ENCODE peak calls at places on chromosomes 7 and 10, in five cellular contexts. One of them, this sample, is unnamed.

GRCh38 chr7:28276303-28276702 is 95.7 kb upstream of the JAZF1 start:
- DNase-seq in substantia nigra: no peak
- DNase-seq in mucosa of gallbladder: no peak
- DNase-seq in stimulated activated naive CD4-positive, alpha-beta T cell: no peak
- DNase-seq in sigmoid colon: no peak
- DNase-seq in this sample: no peak

GRCh38 chr10:131818510-131819234 is 82.1 kb upstream of the PPP2R2D start:
- DNase-seq in stimulated activated naive CD4-positive, alpha-beta T cell: no peak
- DNase-seq in sigmoid colon: no peak
- DNase-seq in substantia nigra: no peak
- DNase-seq in mucosa of gallbladder: no peak
- DNase-seq in this sample: no peak

GRCh38 chr7:92614586-92615237 is 24.5 kb upstream of the FAM133B start:
- DNase-seq in sigmoid colon: no peak
- DNase-seq in stimulated activated naive CD4-positive, alpha-beta T cell: no peak
- DNase-seq in substantia nigra: no peak
- DNase-seq in mucosa of gallbladder: no peak
- DNase-seq in this sample: no peak

GRCh38 chr7:45682836-45683555 is 108.8 kb downstream of the ADCY1 start:
- DNase-seq in substantia nigra: no peak
- DNase-seq in sigmoid colon: no peak
- DNase-seq in stimulated activated naive CD4-positive, alpha-beta T cell: no peak
- DNase-seq in mucosa of gallbladder: no peak
- DNase-seq in this sample: no peak

GRCh38 chr7:1112109-1112508 is 24.2 kb downstream of the GPER1 start:
- DNase-seq in substantia nigra: no peak
- DNase-seq in stimulated activated naive CD4-positive, alpha-beta T cell: no peak
- DNase-seq in mucosa of gallbladder: no peak
- DNase-seq in sigmoid colon: no peak
- DNase-seq in this sample: peak

GRCh38 chr7:131105294-131105802 is 222.3 kb upstream of the MKLN1 start:
- DNase-seq in substantia nigra: no peak
- DNase-seq in mucosa of gallbladder: peak
- DNase-seq in stimulated activated naive CD4-positive, alpha-beta T cell: no peak
- DNase-seq in sigmoid colon: peak
- DNase-seq in this sample: no peak

GRCh38 chr10:24247841-24248240 is 38.9 kb downstream of the KIAA1217 start:
- DNase-seq in substantia nigra: no peak
- DNase-seq in sigmoid colon: no peak
- DNase-seq in stimulated activated naive CD4-positive, alpha-beta T cell: no peak
- DNase-seq in mucosa of gallbladder: no peak
- DNase-seq in this sample: no peak

GRCh38 chr10:84825330-84825729 is 496.9 kb downstream of the CCSER2 start:
- DNase-seq in mucosa of gallbladder: no peak
- DNase-seq in stimulated activated naive CD4-positive, alpha-beta T cell: no peak
- DNase-seq in substantia nigra: no peak
- DNase-seq in sigmoid colon: no peak
- DNase-seq in this sample: no peak

GRCh38 chr10:132163278-132163765 is 23.4 kb upstream of the DPYSL4 start:
- DNase-seq in sigmoid colon: no peak
- DNase-seq in substantia nigra: no peak
- DNase-seq in mucosa of gallbladder: peak
- DNase-seq in stimulated activated naive CD4-positive, alpha-beta T cell: no peak
- DNase-seq in this sample: peak

GRCh38 chr7:144019457-144019856 is 19.3 kb downstream of the OR6B1 start:
- DNase-seq in sigmoid colon: no peak
- DNase-seq in substantia nigra: no peak
- DNase-seq in mucosa of gallbladder: no peak
- DNase-seq in stimulated activated naive CD4-positive, alpha-beta T cell: no peak
- DNase-seq in this sample: no peak

GRCh38 chr7:82562716-82563404 is 119.3 kb upstream of the CACNA2D1 start:
- DNase-seq in mucosa of gallbladder: no peak
- DNase-seq in sigmoid colon: no peak
- DNase-seq in stimulated activated naive CD4-positive, alpha-beta T cell: no peak
- DNase-seq in substantia nigra: no peak
- DNase-seq in this sample: no peak

GRCh38 chr10:102783541-102783930 is 39.8 kb downstream of the WBP1L start:
- DNase-seq in stimulated activated naive CD4-positive, alpha-beta T cell: no peak
- DNase-seq in mucosa of gallbladder: no peak
- DNase-seq in sigmoid colon: no peak
- DNase-seq in substantia nigra: no peak
- DNase-seq in this sample: no peak

GRCh38 chr10:109456566-109457361 is 466.5 kb downstream of the XPNPEP1 start:
- DNase-seq in stimulated activated naive CD4-positive, alpha-beta T cell: no peak
- DNase-seq in substantia nigra: no peak
- DNase-seq in sigmoid colon: no peak
- DNase-seq in mucosa of gallbladder: no peak
- DNase-seq in this sample: peak

GRCh38 chr7:50069613-50070012 is 23.4 kb downstream of the ZPBP start:
- DNase-seq in sigmoid colon: peak
- DNase-seq in mucosa of gallbladder: no peak
- DNase-seq in stimulated activated naive CD4-positive, alpha-beta T cell: peak
- DNase-seq in substantia nigra: no peak
- DNase-seq in this sample: no peak

GRCh38 chr10:49433069-49433468 is 37.2 kb upstream of the DRGX start:
- DNase-seq in sigmoid colon: no peak
- DNase-seq in stimulated activated naive CD4-positive, alpha-beta T cell: no peak
- DNase-seq in substantia nigra: no peak
- DNase-seq in mucosa of gallbladder: no peak
- DNase-seq in this sample: no peak

GRCh38 chr10:45008524-45009161 is 7.9 kb downstream of the ZNF22 start:
- DNase-seq in sigmoid colon: peak
- DNase-seq in substantia nigra: no peak
- DNase-seq in stimulated activated naive CD4-positive, alpha-beta T cell: peak
- DNase-seq in mucosa of gallbladder: peak
- DNase-seq in this sample: no peak

This sample was measured in chondrocyte.